ENCODE peak calls at places on chromosomes 7 and 10, in six cellular contexts. D is lung, Z is activated B cell treated with CpG ODN at 0.5 μM for 24 hours, S is A549, I is PC-9, U is sigmoid colon. V is an unnamed sample.

GRCh38 chr7:151134743-151135524 is 32.6 kb downstream of the GBX1 start:
- DNase-seq in U (peak), I (no peak), S (no peak), Z (no peak), D (no peak), V (no peak)

GRCh38 chr10:48478980-48479811 is 125.7 kb downstream of the ARHGAP22 start:
- DNase-seq in I (no peak), D (no peak), U (peak), Z (peak), S (no peak), V (peak)

GRCh38 chr10:26987851-26988250 is 112.4 kb downstream of the ANKRD26 start:
- DNase-seq in S (no peak), I (no peak), D (no peak), Z (no peak), U (no peak), V (no peak)

GRCh38 chr10:77179015-77179695 is 458.5 kb downstream of the KCNMA1 start:
- DNase-seq in S (peak), U (peak), Z (no peak), D (peak), I (peak), V (no peak)

GRCh38 chr10:130470973-130471372 is 334.8 kb downstream of the GLRX3 start:
- DNase-seq in U (peak), S (no peak), D (no peak), I (no peak), Z (no peak), V (no peak)

GRCh38 chr7:69597278-69598076 is 798 bp upstream of the AUTS2 start:
- DNase-seq in D (no peak), I (no peak), U (peak), Z (peak), S (peak), V (peak)

GRCh38 chr10:129968937-129969527 is 5.0 kb upstream of the EBF3 start:
- DNase-seq in U (peak), D (no peak), S (peak), I (no peak), Z (no peak), V (no peak)

GRCh38 chr7:40658731-40659130 is 523.9 kb downstream of the SUGCT start:
- DNase-seq in I (no peak), S (no peak), U (no peak), D (no peak), Z (no peak), V (no peak)

GRCh38 chr7:2760098-2760889 is 72.3 kb downstream of the AMZ1 start:
- DNase-seq in D (no peak), U (peak), S (peak), I (peak), Z (no peak), V (no peak)

GRCh38 chr7:118152149-118152548 is 31.8 kb upstream of the LSM8 start:
- DNase-seq in S (no peak), I (no peak), U (no peak), Z (no peak), D (no peak), V (no peak)

GRCh38 chr10:14540062-14540461 is 209.3 kb upstream of the FRMD4A start:
- DNase-seq in I (no peak), Z (no peak), D (no peak), U (no peak), S (no peak), V (no peak)

GRCh38 chr10:47190301-47190700 is 109.7 kb upstream of the GDF10 start:
- DNase-seq in Z (no peak), D (no peak), U (no peak), S (no peak), I (peak), V (no peak)

GRCh38 chr10:59289809-59290208 is 72.5 kb downstream of the FAM13C start:
- DNase-seq in U (no peak), Z (no peak), I (no peak), D (no peak), S (no peak), V (no peak)

GRCh38 chr10:59287587-59287986 is 74.8 kb downstream of the FAM13C start:
- DNase-seq in Z (no peak), I (no peak), U (no peak), D (no peak), S (no peak), V (no peak)

GRCh38 chr10:59285073-59285472 is 77.3 kb downstream of the FAM13C start:
- DNase-seq in D (no peak), S (no peak), U (no peak), I (no peak), Z (no peak), V (no peak)

GRCh38 chr10:59285848-59286247 is 76.5 kb downstream of the FAM13C start:
- DNase-seq in I (no peak), D (no peak), S (no peak), U (no peak), Z (no peak), V (no peak)

DNA sequence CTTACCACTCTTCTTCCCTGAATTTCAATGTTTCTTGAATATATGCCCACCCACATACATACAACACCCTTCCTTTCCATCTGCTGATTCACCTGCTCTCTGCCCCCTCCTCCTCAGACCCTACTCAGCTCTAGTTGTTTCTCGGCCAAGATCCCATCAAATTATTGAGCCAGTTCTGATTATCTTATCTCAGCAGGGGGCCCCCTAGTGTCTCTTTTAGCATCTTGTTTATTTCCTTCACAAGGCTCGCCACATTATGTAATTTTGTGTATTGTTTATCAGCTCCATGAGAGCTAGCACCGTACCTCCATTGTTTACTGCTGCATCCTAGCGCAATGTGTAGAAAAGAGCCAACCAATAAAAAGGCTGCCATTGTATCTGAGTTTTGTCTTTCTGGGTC is 71.9 kb downstream of the FAM13C start:
- DNase-seq in D (no peak), I (no peak), U (no peak), S (no peak), Z (no peak), V (no peak)
- TF ChIP-seq CTCF in D (no peak), I (no peak), U (no peak), S (no peak), Z (no peak), V (no peak)

GRCh38 chr7:44465490-44465889 is 25.0 kb downstream of the NUDCD3 start:
- DNase-seq in D (no peak), S (no peak), U (no peak), I (no peak), Z (no peak), V (no peak)

GRCh38 chr7:44461387-44461786 is 29.1 kb downstream of the NUDCD3 start:
- DNase-seq in D (no peak), U (no peak), Z (no peak), I (no peak), S (no peak), V (no peak)

GRCh38 chr7:44466300-44467216 is 23.9 kb downstream of the NUDCD3 start:
- DNase-seq in S (no peak), U (no peak), Z (no peak), D (no peak), I (no peak), V (no peak)

GRCh38 chr7:44460325-44460724 is 30.1 kb downstream of the NUDCD3 start:
- DNase-seq in Z (no peak), U (no peak), I (no peak), D (no peak), S (no peak), V (peak)

DNA sequence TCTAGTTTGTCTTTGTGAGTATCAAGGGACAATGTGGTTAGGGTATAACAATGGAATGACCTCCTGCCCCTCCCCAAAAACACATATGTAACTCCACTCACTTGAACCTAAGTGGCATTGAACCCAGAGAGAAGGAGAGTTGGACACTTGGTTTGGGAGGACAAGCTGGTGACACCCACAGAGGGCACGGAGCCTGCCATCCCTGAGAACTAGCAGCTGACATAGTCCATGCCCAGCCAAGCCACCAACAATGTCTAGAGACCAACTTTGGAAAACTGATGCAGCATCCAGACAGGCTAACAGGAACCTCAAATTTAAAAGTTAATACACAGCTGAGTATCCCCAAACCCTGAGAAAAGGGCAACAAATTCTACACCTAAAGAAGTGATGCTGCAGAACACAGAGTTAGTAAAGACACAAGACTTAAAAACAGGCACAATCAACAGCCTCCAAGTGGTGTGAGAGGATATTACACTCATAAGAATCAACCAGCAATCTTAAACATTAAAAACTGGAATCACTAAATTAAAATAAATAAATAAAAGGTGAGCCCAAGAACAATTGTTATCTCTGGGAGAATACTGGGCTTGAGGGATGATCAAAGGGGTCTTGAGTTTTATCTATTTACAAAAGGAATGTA is 27.2 kb downstream of the NUDCD3 start:
- DNase-seq in D (no peak), Z (no peak), S (peak), I (no peak), U (no peak), V (no peak)
- TF ChIP-seq CTCF in D (no peak), Z (no peak), S (peak), I (peak), U (no peak), V (peak)

DNA sequence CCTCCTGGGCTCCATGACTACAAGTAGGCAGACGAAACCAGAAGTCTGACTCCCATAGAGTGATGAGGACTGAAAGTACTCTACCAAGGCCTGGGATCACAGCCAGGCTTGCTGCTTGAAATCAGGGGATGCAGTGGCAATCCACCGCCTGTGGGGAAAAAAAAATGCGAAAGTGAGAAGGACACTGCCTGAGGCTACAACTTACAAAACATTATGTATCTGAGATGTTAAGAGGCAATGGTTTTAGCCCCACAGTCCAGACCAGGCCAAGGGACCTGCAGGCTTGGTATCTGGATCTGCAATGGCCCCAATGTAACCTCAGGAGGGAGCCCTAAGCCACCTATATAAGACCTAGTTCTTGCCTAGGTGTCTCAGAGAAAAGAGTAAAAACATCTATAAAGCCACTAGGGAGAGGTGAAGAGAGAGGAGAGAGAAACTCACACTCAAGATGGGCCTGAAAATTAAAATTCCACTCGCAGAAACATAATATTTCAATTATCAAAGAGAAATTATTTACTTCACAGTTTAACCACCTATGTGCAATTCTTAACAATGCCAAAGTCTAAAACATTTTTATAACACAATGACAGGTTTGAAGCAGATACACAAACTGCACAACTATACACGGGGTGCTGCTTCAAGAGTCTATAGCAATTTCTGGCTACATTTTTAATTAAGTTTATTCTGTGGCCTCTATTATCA is 13.9 kb downstream of the DNAJC1 start:
- DNase-seq in I (no peak), D (peak), S (peak), Z (no peak), U (peak), V (no peak)
- TF ChIP-seq CTCF in I (peak), D (peak), S (peak), Z (no peak), U (peak), V (peak)

GRCh38 chr10:119030421-119031250 is 1.1 kb downstream of the NANOS1 start:
- DNase-seq in S (peak), Z (peak), U (no peak), I (peak), D (peak), V (peak)

GRCh38 chr10:119031496-119032059 is 2.1 kb downstream of the NANOS1 start:
- DNase-seq in D (no peak), I (no peak), S (no peak), Z (no peak), U (no peak), V (no peak)

GRCh38 chr10:119026301-119027110 is 3.0 kb upstream of the NANOS1 start:
- DNase-seq in U (no peak), D (no peak), S (no peak), Z (no peak), I (no peak), V (no peak)

GRCh38 chr10:119029613-119030420 is at the start of gene NANOS1:
- DNase-seq in Z (peak), D (no peak), U (no peak), S (peak), I (no peak), V (no peak)

DNA sequence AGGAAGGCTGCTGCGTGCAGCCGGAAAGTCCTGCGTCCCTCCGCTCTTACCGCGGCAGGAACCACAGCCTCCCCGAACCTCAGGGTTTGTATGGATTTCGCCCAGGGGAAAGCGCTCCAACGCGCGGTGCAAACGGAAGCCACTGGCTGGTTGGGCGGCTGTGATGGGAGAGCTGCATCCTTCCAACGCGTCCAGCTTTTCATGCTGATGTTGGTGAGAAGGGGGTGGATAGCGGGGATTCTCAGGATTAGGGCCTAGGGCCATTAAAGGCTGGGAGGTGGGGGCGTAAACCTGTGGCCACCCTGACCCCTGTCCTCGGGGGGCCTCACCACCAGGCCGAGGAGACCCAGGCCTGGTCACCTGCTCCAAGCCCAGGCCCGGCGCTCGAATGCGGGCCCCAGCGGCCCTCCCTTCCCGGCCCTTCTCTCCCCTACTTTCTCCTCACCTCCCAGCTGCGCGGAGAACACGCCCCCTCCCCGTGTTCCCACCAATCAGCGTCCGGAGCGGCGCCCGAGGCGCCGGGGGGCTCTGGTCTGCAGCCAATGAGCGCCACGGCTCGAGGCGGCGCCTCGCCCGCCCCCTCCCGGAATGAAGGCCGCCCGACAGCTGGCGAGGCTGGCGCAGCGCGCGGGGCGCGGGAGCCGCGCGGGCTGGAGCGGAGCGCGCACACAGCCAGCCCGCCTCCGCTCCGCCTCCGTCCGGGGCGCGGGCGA is 458 bp upstream of the NANOS1 start:
- DNase-seq in D (peak), Z (peak), I (peak), S (peak), U (peak), V (peak)
- TF ChIP-seq CTCF in D (no peak), Z (no peak), I (no peak), S (no peak), U (no peak), V (peak)

GRCh38 chr10:34722404-34722803 is 92.7 kb downstream of the PARD3 start:
- DNase-seq in Z (no peak), D (no peak), S (no peak), U (no peak), I (no peak), V (no peak)

GRCh38 chr10:34727595-34728033 is 87.5 kb downstream of the PARD3 start:
- DNase-seq in D (peak), I (no peak), U (no peak), Z (no peak), S (no peak), V (no peak)

GRCh38 chr10:34721201-34721840 is 93.8 kb downstream of the PARD3 start:
- DNase-seq in Z (no peak), S (no peak), I (peak), D (no peak), U (no peak), V (no peak)

GRCh38 chr10:34726862-34727261 is 88.2 kb downstream of the PARD3 start:
- DNase-seq in U (no peak), S (no peak), I (no peak), Z (no peak), D (no peak), V (no peak)

GRCh38 chr10:34723746-34724145 is 91.3 kb downstream of the PARD3 start:
- DNase-seq in D (no peak), Z (no peak), S (peak), U (no peak), I (no peak), V (no peak)
- TF ChIP-seq CTCF in D (peak), Z (no peak), S (peak), U (no peak), I (no peak), V (no peak)

DNA sequence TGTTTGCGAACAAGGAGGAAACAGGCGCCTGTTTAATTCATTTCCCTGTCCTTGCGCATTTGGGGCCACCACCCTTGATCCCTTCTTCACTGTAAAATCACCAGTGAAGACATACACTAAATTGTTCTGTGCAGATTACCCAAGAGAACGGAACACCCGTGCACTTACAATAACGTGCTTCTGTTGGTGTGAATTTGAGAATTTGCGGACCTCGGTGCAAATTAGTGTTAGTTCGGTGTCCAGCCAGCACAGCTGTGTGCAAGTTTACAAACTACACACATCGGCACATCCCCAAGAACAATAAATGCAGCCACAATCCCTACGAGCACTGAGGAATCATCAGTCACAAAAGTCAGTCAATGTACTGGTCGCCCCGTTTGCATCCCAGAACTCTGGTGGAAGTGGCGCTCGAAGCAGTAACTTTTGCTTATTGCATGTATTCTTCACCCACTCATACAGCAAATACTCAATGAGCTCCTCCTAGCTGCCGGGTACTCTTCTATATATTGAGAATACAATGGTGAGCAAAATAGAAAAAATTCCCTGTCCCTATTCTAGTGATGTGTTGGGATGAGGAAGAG is 791 bp upstream of the CNOT4 start:
- DNase-seq in I (no peak), U (no peak), S (peak), D (no peak), Z (no peak), V (no peak)
- TF ChIP-seq CTCF in I (no peak), U (no peak), S (peak), D (no peak), Z (no peak), V (no peak)

GRCh38 chr7:31814187-31814586 is 127.2 kb downstream of the PPP1R17 start:
- DNase-seq in I (no peak), S (peak), D (no peak), Z (no peak), U (no peak), V (no peak)
- TF ChIP-seq CTCF in I (peak), S (peak), D (no peak), Z (no peak), U (no peak), V (no peak)

DNA sequence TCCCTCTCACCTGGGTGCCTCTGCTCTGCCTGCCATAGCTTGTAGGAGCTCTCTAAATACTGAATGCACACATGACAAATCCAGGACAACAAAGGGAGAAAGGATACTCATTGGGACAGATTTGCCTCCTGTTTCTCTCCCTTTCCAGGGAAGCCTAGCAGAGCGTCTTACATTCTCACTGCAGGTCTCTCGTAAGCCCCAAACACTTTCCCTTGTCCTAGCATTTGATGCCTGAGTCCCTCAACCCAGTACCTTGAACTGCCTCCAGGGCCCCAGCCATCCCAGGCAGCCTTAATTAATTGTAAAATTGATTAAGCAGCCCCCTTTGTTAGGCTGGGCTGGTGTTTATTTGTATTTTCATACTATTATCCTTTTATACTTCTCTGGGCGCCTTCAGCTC is 243.6 kb downstream of the RPS24 start:
- DNase-seq in Z (no peak), I (no peak), D (no peak), S (no peak), U (no peak), V (no peak)
- TF ChIP-seq CTCF in Z (no peak), I (no peak), D (no peak), S (no peak), U (no peak), V (no peak)

DNA sequence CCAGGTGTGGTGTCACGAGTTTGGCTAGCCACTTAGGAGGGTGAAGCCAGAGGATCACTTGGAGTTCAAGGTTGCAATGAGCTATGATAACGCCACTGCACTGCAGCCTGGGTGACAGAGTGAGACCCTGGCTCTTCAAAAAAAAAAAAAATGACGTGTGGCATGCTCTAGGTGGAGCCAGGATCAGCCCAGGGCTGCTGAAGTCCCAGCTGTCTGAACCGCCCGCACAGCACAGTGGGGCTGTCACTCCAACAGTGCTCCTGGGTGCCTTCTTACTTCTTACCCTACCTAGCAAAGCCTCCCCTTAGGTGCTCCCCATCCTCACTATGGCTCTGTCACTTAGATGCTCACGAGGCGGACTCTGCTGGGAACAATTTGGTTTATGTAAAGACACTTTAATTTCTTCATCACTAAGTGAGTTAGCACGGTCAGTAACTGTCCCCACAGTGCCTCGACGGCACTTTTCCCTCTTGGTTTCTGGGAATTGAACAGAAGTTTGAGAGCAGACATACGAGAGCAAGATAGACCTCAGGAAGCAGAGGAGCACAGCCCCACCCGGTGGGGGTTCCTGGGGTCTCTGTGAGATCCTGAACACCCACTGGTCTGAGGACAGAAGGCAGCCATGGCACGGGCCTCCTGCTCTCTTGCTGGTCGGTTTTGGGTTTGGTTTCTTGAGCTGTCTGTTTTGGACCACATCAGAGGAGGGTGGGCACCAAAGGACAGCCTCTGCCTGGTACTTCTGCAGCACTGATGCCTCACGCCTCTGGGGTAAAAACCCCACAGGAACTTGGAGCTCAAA is 66.2 kb upstream of the BTBD16 start:
- DNase-seq in S (no peak), I (no peak), U (no peak), D (no peak), Z (no peak), V (no peak)
- TF ChIP-seq CTCF in S (no peak), I (no peak), U (no peak), D (no peak), Z (no peak), V (no peak)